ENCODE peak calls at places on chromosomes 5 and 9, in six cellular contexts. M, J, D, C, A and V are unnamed samples.

GRCh38 chr5:110376281-110376916 is 350.1 kb downstream of the TMEM232 start:
- DNase-seq in M (peak), J (no peak), D (no peak), C (no peak), A (no peak), V (peak)

GRCh38 chr5:132491368-132492364 is 1.1 kb upstream of the IRF1 start:
- DNase-seq in M (peak), J (peak), D (no peak), C (peak), A (peak), V (no peak)

GRCh38 chr9:70614786-70615565 is 200.5 kb upstream of the KLF9 start:
- DNase-seq in M (no peak), J (no peak), D (no peak), C (no peak), A (no peak), V (no peak)

GRCh38 chr5:960551-960950 is 48.1 kb upstream of the NKD2 start:
- DNase-seq in M (no peak), J (peak), D (no peak), C (no peak), A (no peak), V (no peak)

GRCh38 chr5:138258704-138259285 is 15.6 kb downstream of the GFRA3 start:
- DNase-seq in M (no peak), J (no peak), D (no peak), C (no peak), A (no peak), V (peak)

GRCh38 chr9:37840560-37841194 is 40.1 kb downstream of the DCAF10 start:
- DNase-seq in M (no peak), J (no peak), D (no peak), C (no peak), A (no peak), V (peak)

GRCh38 chr9:96383165-96383939 is at the start of gene SLC35D2:
- DNase-seq in M (peak), J (peak), D (peak), C (no peak), A (no peak), V (peak)

GRCh38 chr5:32504923-32505596 is 60.5 kb upstream of the ZFR start:
- DNase-seq in M (peak), J (peak), D (no peak), C (no peak), A (peak), V (peak)

GRCh38 chr9:136906251-136906650 is 19.9 kb downstream of the TRAF2 start:
- DNase-seq in M (no peak), J (no peak), D (no peak), C (no peak), A (no peak), V (no peak)

GRCh38 chr5:179346401-179346800 is 1.1 kb upstream of the ADAMTS2 start:
- DNase-seq in M (no peak), J (no peak), D (no peak), C (no peak), A (no peak), V (peak)

GRCh38 chr5:180328296-180329137 is 24.6 kb downstream of the GFPT2 start:
- DNase-seq in M (peak), J (peak), D (peak), C (peak), A (peak), V (peak)

GRCh38 chr9:111637421-111637950 is 6.4 kb downstream of the DNAJC25 start:
- DNase-seq in M (no peak), J (no peak), D (no peak), C (no peak), A (no peak), V (no peak)

GRCh38 chr5:134527156-134527960 is 1.9 kb downstream of the JADE2 start:
- DNase-seq in M (peak), J (peak), D (peak), C (peak), A (peak), V (peak)

GRCh38 chr5:176387384-176387925 is 943 bp downstream of the NOP16 start:
- DNase-seq in M (no peak), J (no peak), D (no peak), C (no peak), A (no peak), V (peak)

GRCh38 chr5:136689563-136689962 is 324.2 kb upstream of the TRPC7 start:
- DNase-seq in M (no peak), J (no peak), D (no peak), C (no peak), A (no peak), V (no peak)

GRCh38 chr5:119954106-119954505 is 324.7 kb downstream of the FAM170A start:
- DNase-seq in M (no peak), J (no peak), D (no peak), C (no peak), A (no peak), V (no peak)

GRCh38 chr5:80093796-80094195 is 58.6 kb downstream of the THBS4 start:
- DNase-seq in M (peak), J (no peak), D (no peak), C (no peak), A (no peak), V (no peak)

GRCh38 chr5:126103872-126104271 is 319.3 kb upstream of the GRAMD2B start:
- DNase-seq in M (no peak), J (no peak), D (no peak), C (no peak), A (no peak), V (no peak)

GRCh38 chr9:119283118-119283794 is 86.0 kb downstream of the BRINP1 start:
- DNase-seq in M (peak), J (no peak), D (no peak), C (no peak), A (no peak), V (no peak)

GRCh38 chr5:73592546-73592945 is 27.0 kb downstream of the UTP15 start:
- DNase-seq in M (no peak), J (no peak), D (no peak), C (no peak), A (no peak), V (peak)

GRCh38 chr9:35001285-35001677 is 11.7 kb downstream of the DNAJB5 start:
- DNase-seq in M (no peak), J (no peak), D (no peak), C (no peak), A (no peak), V (no peak)

GRCh38 chr9:5866276-5866675 is 24.4 kb upstream of the MLANA start:
- DNase-seq in M (no peak), J (no peak), D (no peak), C (no peak), A (no peak), V (no peak)

GRCh38 chr5:128498844-128499455 is 39.1 kb downstream of the FBN2 start:
- DNase-seq in M (peak), J (no peak), D (no peak), C (no peak), A (no peak), V (peak)

GRCh38 chr9:18390393-18390792 is 83.6 kb upstream of the ADAMTSL1 start:
- DNase-seq in M (no peak), J (no peak), D (no peak), C (no peak), A (no peak), V (no peak)

GRCh38 chr5:160174780-160175437 is 54.4 kb upstream of the FABP6 start:
- DNase-seq in M (no peak), J (no peak), D (no peak), C (no peak), A (no peak), V (no peak)

GRCh38 chr5:42970636-42971559 is 69.2 kb downstream of the ANXA2R start:
- DNase-seq in M (peak), J (no peak), D (no peak), C (no peak), A (no peak), V (no peak)